ENCODE peak calls at places on chromosomes 2 and 18, in four cellular contexts. B, K, U and V are unnamed samples.

GRCh38 chr2:40213616-40214015 is 238.3 kb downstream of the SLC8A1 start:
- DNase-seq in K (no peak), U (no peak), B (no peak), V (no peak)

GRCh38 chr2:9240745-9241144 is 34.1 kb downstream of the ASAP2 start:
- DNase-seq in B (peak; percentile 90), U (no peak), K (no peak), V (peak; percentile 10)

GRCh38 chr2:221731432-221731831 is 159.3 kb upstream of the EPHA4 start:
- DNase-seq in B (peak; percentile 49), K (no peak), U (no peak), V (no peak)

GRCh38 chr2:33620-34019 is 12.7 kb downstream of the FAM110C start:
- DNase-seq in B (peak; percentile 97), U (peak; percentile 79), K (no peak), V (peak; percentile 75)

GRCh38 chr18:57772387-57772799 is 30.7 kb downstream of the ATP8B1 start:
- DNase-seq in U (no peak), K (no peak), B (peak; percentile 60), V (no peak)

GRCh38 chr2:218217366-218218309 is 649 bp downstream of the ARPC2 start:
- DNase-seq in B (no peak), K (peak; percentile 58), U (no peak), V (peak; percentile 88)

GRCh38 chr2:238169021-238169707 is 10.4 kb downstream of the ERFE start:
- DNase-seq in K (no peak), B (peak; percentile 81), U (no peak), V (no peak)

GRCh38 chr18:40983835-40984234 is 971.2 kb upstream of the PIK3C3 start:
- DNase-seq in B (no peak), U (no peak), K (no peak), V (no peak)

GRCh38 chr2:207163815-207164747 is 1.7 kb downstream of the KLF7 start:
- DNase-seq in B (peak; percentile 66), U (no peak), K (no peak), V (peak; percentile 26)

GRCh38 chr18:63477972-63478371 is 1.2 kb downstream of the SERPINB5 start:
- DNase-seq in U (no peak), B (peak; percentile 57), K (no peak), V (no peak)

GRCh38 chr2:40584432-40584831 is 132.5 kb upstream of the SLC8A1 start:
- DNase-seq in B (peak; percentile 78), K (no peak), U (no peak), V (no peak)

DNA sequence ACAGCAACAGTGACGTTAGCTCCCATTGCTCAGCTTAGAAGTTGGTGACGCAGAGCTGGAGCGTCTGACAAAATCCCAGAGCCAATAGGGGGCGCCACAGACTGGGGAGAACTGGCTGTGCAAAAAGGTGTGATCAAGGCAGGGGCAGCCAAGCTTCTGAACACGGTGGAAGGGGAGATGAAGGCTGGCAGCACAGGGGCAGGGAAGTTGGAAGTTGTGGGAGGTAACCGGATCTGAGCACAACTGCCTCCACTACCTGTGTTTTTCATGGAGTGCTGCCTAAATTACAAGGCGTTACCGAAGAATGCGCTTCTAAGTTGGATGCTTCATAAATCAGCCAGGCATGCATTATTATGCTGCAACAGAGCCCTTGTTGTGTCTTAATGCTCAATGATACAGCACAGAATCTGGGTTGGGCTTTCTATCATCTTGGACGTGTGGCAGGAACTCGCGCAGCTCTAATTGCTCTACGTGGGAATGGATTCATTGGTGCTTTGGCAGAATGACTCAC is 370.0 kb downstream of the SLC4A3 start:
- DNase-seq in K (peak; percentile 27), B (peak; percentile 16), U (no peak), V (peak; percentile 35)
- TF ChIP-seq CTCF in K (peak; percentile 60), B (peak; percentile 54), U (peak; percentile 72), V (no peak)

DNA sequence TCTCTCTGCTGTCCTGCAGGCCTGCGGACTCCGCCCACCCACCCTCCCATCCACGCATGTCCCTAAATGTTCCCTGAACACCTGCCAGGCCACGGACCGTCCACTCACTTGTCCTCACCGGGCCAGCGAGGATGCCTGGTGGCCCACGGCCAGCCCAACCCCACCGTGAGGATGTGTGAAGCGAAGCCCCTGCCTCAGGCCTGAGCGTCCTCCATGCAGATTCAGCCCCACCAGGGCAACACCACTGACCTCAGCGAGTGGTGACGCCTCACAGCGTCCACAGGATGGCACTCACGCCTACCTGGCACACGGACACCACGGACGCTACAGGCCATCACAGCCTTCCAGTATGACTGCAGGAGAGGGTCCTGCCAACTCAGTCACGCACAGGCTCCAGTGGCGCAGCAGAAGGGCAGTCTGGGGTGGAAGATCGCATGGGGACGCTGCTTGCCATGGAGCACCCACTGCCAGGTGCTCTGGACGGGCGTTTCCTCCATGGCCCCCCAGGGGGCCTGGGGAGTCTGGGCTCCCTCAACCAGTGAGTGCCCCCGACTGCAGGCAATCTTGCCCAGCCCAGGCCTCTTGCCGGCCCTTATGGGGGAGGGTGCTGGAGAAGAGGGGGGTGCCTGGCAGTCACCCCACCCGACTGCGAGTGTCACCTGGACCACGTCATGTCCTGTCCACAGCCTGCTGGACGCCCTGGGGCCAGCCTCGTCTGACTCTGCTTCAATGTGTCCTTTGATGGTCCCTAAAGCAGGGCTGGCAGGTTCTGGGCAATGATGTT is 25.4 kb downstream of the HDAC4 start:
- DNase-seq in U (no peak), K (no peak), B (no peak), V (no peak)
- TF ChIP-seq CTCF in U (peak; percentile 38), K (peak; percentile 50), B (no peak), V (no peak)

DNA sequence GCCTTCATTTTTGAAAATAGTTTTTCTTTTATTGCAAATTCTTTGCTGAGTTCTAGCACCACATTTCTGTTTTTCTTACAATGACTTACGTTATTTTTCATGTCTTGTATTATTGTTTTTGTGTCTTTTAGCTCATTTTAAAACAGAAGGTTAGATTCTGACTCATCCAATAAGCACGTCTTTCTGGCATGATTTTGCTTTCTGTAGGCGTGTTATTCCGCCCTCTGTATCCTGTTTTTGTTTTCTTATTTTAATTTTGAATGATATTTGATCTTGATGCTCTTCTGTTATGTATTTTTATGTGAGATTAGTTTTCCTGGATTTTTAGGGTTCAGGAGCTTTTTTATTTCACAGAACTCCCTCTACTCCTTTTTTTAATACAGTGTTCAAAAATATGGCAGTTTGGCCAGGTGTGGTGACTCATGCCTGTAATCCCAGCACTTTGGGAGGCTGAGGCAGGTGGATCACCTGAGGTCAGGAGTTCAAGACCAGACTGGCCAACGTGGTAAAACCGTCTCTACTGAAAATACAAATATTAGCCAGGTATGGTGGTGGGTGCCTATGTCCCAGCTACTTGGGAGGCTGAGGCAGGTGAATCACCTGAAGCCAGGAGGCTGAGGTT is 145.0 kb downstream of the CLIP4 start:
- DNase-seq in B (peak; percentile 52), U (no peak), K (no peak), V (no peak)
- TF ChIP-seq CTCF in B (no peak), U (no peak), K (no peak), V (no peak)

DNA sequence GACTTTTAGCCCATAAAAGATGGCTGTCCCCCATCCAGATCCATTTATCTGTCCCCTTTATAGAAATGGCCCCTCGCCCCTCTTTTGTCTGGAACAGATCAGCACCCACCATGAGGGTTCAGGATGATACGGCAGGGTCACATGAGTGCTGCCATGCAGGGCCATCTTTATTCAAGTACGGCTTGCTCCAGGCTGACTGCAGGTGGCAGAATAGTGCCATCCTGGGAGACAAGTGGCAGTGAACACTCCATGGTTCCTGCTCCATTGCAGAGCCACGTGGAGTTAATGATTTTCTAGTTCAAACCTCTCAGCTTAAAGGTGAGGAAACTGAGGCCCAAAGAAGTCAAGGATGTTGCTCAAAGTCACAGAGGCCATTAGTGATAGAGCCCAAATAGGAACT is 180.6 kb downstream of the CLIP4 start:
- DNase-seq in B (peak; percentile 31), K (peak; percentile 6), U (peak; percentile 18), V (peak; percentile 15)
- TF ChIP-seq CTCF in B (peak; percentile 48), K (peak; percentile 30), U (peak; percentile 47), V (peak; percentile 40)

GRCh38 chr2:60119778-60120177 is 433.7 kb downstream of the BCL11A start:
- DNase-seq in K (no peak), U (no peak), B (peak; percentile 10), V (no peak)
- TF ChIP-seq CTCF in K (peak; percentile 32), U (no peak), B (no peak), V (no peak)

DNA sequence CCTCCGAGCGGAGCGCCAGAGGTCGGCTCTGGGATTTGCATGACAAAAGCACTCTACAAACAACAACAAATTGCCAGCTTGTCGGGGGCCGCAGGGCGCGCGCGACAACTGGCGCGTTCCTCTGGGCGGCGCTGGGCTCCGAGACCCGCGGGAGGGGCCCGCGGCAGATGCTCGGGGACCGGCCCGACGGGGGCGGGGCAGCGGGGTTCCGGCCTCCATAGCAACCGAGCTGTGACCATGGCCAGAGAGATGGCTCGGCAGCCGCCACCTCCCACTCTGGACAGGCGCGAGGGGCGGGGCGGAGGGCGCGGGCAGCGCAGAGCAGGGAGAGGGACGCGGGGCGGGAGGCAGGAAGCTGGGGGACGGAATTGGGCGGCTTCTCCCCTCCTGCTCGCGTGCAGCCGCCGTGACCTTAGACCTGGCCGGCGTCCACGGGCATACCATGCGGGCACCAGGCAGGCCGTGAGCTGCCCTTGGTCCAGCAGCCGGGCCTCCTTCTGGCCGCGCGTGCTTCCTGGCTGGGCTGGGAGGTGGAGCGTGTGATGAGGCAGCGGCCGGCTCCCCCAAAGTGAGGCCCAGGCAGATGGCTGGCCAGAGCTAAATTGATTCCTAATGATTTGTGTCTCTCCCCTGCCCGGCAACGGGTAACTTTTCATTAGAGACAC is 171.5 kb downstream of the CELF4 start:
- DNase-seq in B (no peak), K (no peak), U (no peak), V (peak; percentile 7)
- TF ChIP-seq CTCF in B (no peak), K (no peak), U (peak; percentile 13), V (no peak)

GRCh38 chr2:21422050-21422449 is 298.3 kb downstream of the TDRD15 start:
- DNase-seq in B (no peak), U (no peak), K (peak; percentile 15), V (peak; percentile 44)
- TF ChIP-seq CTCF in B (peak; percentile 23), U (peak; percentile 56), K (peak; percentile 47), V (no peak)